ENCODE peak calls at places on chromosomes 16 and 17, in nine cellular contexts. O is body of pancreas, G is esophagus squamous epithelium, V is lower leg skin, F is A549, J is Peyer's patch, H is IMR-90, B is ovary, D is stomach. M is an unnamed sample.

GRCh38 chr17:8125196-8125946 is 1.5 kb upstream of the HES7 start:
- DNase-seq in O (peak; percentile 84), G (no peak), V (peak; percentile 85), F (peak; percentile 84), J (peak; percentile 93), H (peak; percentile 60), B (peak; percentile 85), D (peak; percentile 83), M (peak; percentile 89)

GRCh38 chr16:17467923-17468540 is 2.7 kb downstream of the XYLT1 start:
- DNase-seq in O (peak; percentile 78), G (no peak), V (peak; percentile 68), F (peak; percentile 26), J (peak; percentile 86), H (peak; percentile 69), B (peak; percentile 77), D (peak; percentile 67), M (peak; percentile 83)

GRCh38 chr17:72267601-72268000 is 146.8 kb downstream of the SOX9 start:
- DNase-seq in O (no peak), G (no peak), V (no peak), F (no peak), J (no peak), H (no peak), B (no peak), D (no peak), M (no peak)

GRCh38 chr16:4676826-4677225 is 16.5 kb upstream of the NUDT16L1 start:
- DNase-seq in O (no peak), G (no peak), V (no peak), F (no peak), J (no peak), H (no peak), B (peak; percentile 63), D (no peak), M (no peak)

GRCh38 chr17:49926886-49927285 is 42.1 kb upstream of the DLX4 start:
- DNase-seq in O (peak; percentile 17), G (no peak), V (no peak), F (no peak), J (no peak), H (no peak), B (no peak), D (no peak), M (no peak)

GRCh38 chr16:71626858-71627213 is 852 bp downstream of the MARVELD3 start:
- DNase-seq in O (peak; percentile 73), G (no peak), V (no peak), F (peak; percentile 45), J (peak; percentile 90), H (no peak), B (no peak), D (peak; percentile 36), M (no peak)

GRCh38 chr17:76697702-76698465 is 12.9 kb downstream of the MXRA7 start:
- DNase-seq in O (no peak), G (no peak), V (no peak), F (no peak), J (no peak), H (peak; percentile 60), B (no peak), D (no peak), M (no peak)

GRCh38 chr17:3529817-3530741 is 27.5 kb downstream of the TRPV3 start:
- DNase-seq in O (peak; percentile 71), G (no peak), V (peak; percentile 48), F (no peak), J (no peak), H (no peak), B (peak; percentile 74), D (no peak), M (peak; percentile 30)

GRCh38 chr16:89495121-89495520 is 4.8 kb upstream of the ANKRD11 start:
- DNase-seq in O (no peak), G (no peak), V (no peak), F (no peak), J (no peak), H (peak; percentile 80), B (no peak), D (no peak), M (no peak)

GRCh38 chr16:65574311-65574966 is 452.6 kb upstream of the CDH11 start:
- DNase-seq in O (no peak), G (no peak), V (no peak), F (no peak), J (no peak), H (no peak), B (no peak), D (no peak), M (no peak)

GRCh38 chr16:66612422-66612821 is 7.9 kb downstream of the CMTM3 start:
- DNase-seq in O (peak; percentile 88), G (no peak), V (no peak), F (no peak), J (no peak), H (no peak), B (no peak), D (no peak), M (no peak)

GRCh38 chr17:42743595-42744282 is 1.1 kb downstream of the EZH1 start:
- DNase-seq in O (no peak), G (no peak), V (no peak), F (peak; percentile 61), J (no peak), H (no peak), B (no peak), D (no peak), M (no peak)

GRCh38 chr17:42740699-42741098 is 4.1 kb downstream of the EZH1 start:
- DNase-seq in O (no peak), G (no peak), V (no peak), F (no peak), J (no peak), H (no peak), B (no peak), D (no peak), M (no peak)

GRCh38 chr17:42748202-42748905 is 3.5 kb upstream of the EZH1 start:
- DNase-seq in O (no peak), G (no peak), V (peak; percentile 55), F (no peak), J (no peak), H (no peak), B (peak; percentile 66), D (no peak), M (peak; percentile 56)

GRCh38 chr17:42744806-42745617 is at the start of gene EZH1:
- DNase-seq in O (peak; percentile 89), G (peak; percentile 23), V (peak; percentile 77), F (peak; percentile 100), J (peak; percentile 94), H (peak; percentile 86), B (peak; percentile 93), D (peak; percentile 94), M (peak; percentile 78)

GRCh38 chr17:42744283-42744805 is 496 bp downstream of the EZH1 start:
- DNase-seq in O (peak; percentile 83), G (no peak), V (peak; percentile 68), F (peak; percentile 80), J (peak; percentile 87), H (peak; percentile 41), B (peak; percentile 59), D (peak; percentile 76), M (peak; percentile 66)
- TF ChIP-seq CTCF in O (no peak), G (no peak), V (no peak), F (no peak), J (no peak), H (no peak), B (no peak), D (no peak), M (no peak)

GRCh38 chr16:2990891-2991290 is 10.6 kb upstream of the PKMYT1 start:
- DNase-seq in O (no peak), G (no peak), V (no peak), F (no peak), J (no peak), H (no peak), B (no peak), D (peak; percentile 42), M (no peak)

GRCh38 chr16:2988590-2989099 is 8.4 kb upstream of the PKMYT1 start:
- DNase-seq in O (no peak), G (no peak), V (no peak), F (no peak), J (no peak), H (no peak), B (no peak), D (no peak), M (no peak)

GRCh38 chr16:2996298-2996697 is 16.1 kb upstream of the PKMYT1 start:
- DNase-seq in O (no peak), G (no peak), V (no peak), F (no peak), J (no peak), H (no peak), B (no peak), D (no peak), M (no peak)

GRCh38 chr16:2991566-2992261 is 11.5 kb upstream of the PKMYT1 start:
- DNase-seq in O (no peak), G (no peak), V (no peak), F (no peak), J (no peak), H (no peak), B (no peak), D (no peak), M (no peak)

GRCh38 chr16:2992383-2993081 is 12.3 kb upstream of the PKMYT1 start:
- DNase-seq in O (no peak), G (no peak), V (peak; percentile 52), F (no peak), J (no peak), H (no peak), B (no peak), D (no peak), M (no peak)
- TF ChIP-seq POLR2A in O (no peak), G (no peak), V (no peak), F (no peak), J (no peak), H (no peak), B (no peak), D (no peak), M (no peak)

GRCh38 chr16:700684-701584 is 4.7 kb downstream of the FBXL16 start:
- DNase-seq in O (no peak), G (no peak), V (no peak), F (no peak), J (no peak), H (no peak), B (no peak), D (no peak), M (no peak)
- H3K4me3 ChIP-seq in O (no peak overlapping the region), G (no peak overlapping the region), V (no peak overlapping the region), F (peak overlapping the region; percentile 21), J (no peak overlapping the region), H (no peak overlapping the region), B (no peak overlapping the region), D (no peak overlapping the region), M (no peak overlapping the region)

DNA sequence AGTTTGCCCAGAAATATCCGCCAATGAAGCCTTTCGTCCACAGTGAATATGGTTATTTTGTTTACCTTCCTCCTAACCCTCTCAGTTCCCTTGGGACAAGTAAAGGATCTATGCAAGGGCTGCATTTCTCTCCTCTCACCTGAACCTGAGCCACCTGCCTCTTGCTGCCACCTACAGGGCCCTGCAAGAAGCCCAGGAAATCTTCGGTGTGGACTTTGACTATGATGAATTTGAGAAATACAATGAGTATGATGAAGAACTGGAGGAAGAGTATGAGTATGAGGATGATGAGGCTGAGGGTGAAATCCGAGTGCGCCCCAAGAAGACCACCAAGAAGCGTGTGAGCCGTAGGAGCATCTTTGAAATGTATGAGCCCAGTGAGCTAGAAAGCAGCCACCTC is 14.0 kb downstream of the SUPT6H start:
- DNase-seq in O (peak; percentile 17), G (no peak), V (no peak), F (peak; percentile 42), J (no peak), H (no peak), B (no peak), D (no peak), M (no peak)
- TF ChIP-seq CTCF in O (peak; percentile 26), G (no peak), V (no peak), F (peak; percentile 45), J (peak; percentile 60), H (no peak), B (no peak), D (no peak), M (no peak)

M was measured in tibial nerve.